ENCODE peak calls at places on chromosome 11, in six cellular contexts. One of them, this sample, is unnamed.
A peak's percentile ranks its signal among the peaks of the same experiment; 100 is the strongest.

GRCh38 chr11:36237341-36237740 is 51.9 kb downstream of the COMMD9 start:
- DNase-seq in tibial nerve: no peak
- DNase-seq in GM23338: no peak
- DNase-seq in AG04450: no peak
- DNase-seq in cardiac muscle cell: no peak
- DNase-seq in choroid plexus epithelial cell: no peak
- DNase-seq in this sample: no peak

GRCh38 chr11:111422494-111423249 is 43.6 kb upstream of the POU2AF1 start:
- DNase-seq in tibial nerve: peak; percentile 52
- DNase-seq in GM23338: peak; percentile 90
- DNase-seq in AG04450: no peak
- DNase-seq in cardiac muscle cell: peak; percentile 54
- DNase-seq in choroid plexus epithelial cell: peak; percentile 56
- DNase-seq in this sample: peak; percentile 36

GRCh38 chr11:3949132-3949531 is 93.7 kb downstream of the STIM1 start:
- DNase-seq in tibial nerve: no peak
- DNase-seq in GM23338: no peak
- DNase-seq in AG04450: no peak
- DNase-seq in cardiac muscle cell: no peak
- DNase-seq in choroid plexus epithelial cell: no peak
- DNase-seq in this sample: no peak

GRCh38 chr11:88478136-88478785 is 140.7 kb upstream of the CTSC start:
- DNase-seq in tibial nerve: no peak
- DNase-seq in GM23338: no peak
- DNase-seq in AG04450: no peak
- DNase-seq in cardiac muscle cell: no peak
- DNase-seq in choroid plexus epithelial cell: no peak
- DNase-seq in this sample: no peak

GRCh38 chr11:124863137-124863825 is 2.0 kb upstream of the ROBO3 start:
- DNase-seq in tibial nerve: peak; percentile 37
- DNase-seq in GM23338: peak; percentile 72
- DNase-seq in AG04450: no peak
- DNase-seq in cardiac muscle cell: peak; percentile 55
- DNase-seq in choroid plexus epithelial cell: peak; percentile 40
- DNase-seq in this sample: peak; percentile 28

GRCh38 chr11:75563978-75564552 is 2.0 kb downstream of the SERPINH1 start:
- DNase-seq in tibial nerve: peak; percentile 39
- DNase-seq in GM23338: peak; percentile 91
- DNase-seq in AG04450: peak; percentile 74
- DNase-seq in cardiac muscle cell: peak; percentile 91
- DNase-seq in choroid plexus epithelial cell: peak; percentile 93
- DNase-seq in this sample: no peak

GRCh38 chr11:42576318-42576717 is 735.5 kb upstream of the API5 start:
- DNase-seq in tibial nerve: no peak
- DNase-seq in GM23338: no peak
- DNase-seq in AG04450: no peak
- DNase-seq in cardiac muscle cell: no peak
- DNase-seq in choroid plexus epithelial cell: no peak
- DNase-seq in this sample: peak; percentile 23

GRCh38 chr11:71505001-71505400 is 22.1 kb upstream of the KRTAP5-7 start:
- DNase-seq in tibial nerve: no peak
- DNase-seq in GM23338: no peak
- DNase-seq in AG04450: no peak
- DNase-seq in cardiac muscle cell: no peak
- DNase-seq in choroid plexus epithelial cell: no peak
- DNase-seq in this sample: no peak

GRCh38 chr11:130612291-130612802 is 163.9 kb downstream of the ADAMTS15 start:
- DNase-seq in tibial nerve: no peak
- DNase-seq in GM23338: no peak
- DNase-seq in AG04450: no peak
- DNase-seq in cardiac muscle cell: peak; percentile 68
- DNase-seq in choroid plexus epithelial cell: peak; percentile 80
- DNase-seq in this sample: peak; percentile 52

GRCh38 chr11:79332017-79332416 is 108.8 kb downstream of the TENM4 start:
- DNase-seq in tibial nerve: no peak
- DNase-seq in GM23338: no peak
- DNase-seq in AG04450: no peak
- DNase-seq in cardiac muscle cell: peak; percentile 35
- DNase-seq in choroid plexus epithelial cell: no peak
- DNase-seq in this sample: no peak

GRCh38 chr11:31720666-31721199 is 90.4 kb downstream of the PAX6 start:
- DNase-seq in tibial nerve: no peak
- DNase-seq in GM23338: no peak
- DNase-seq in AG04450: no peak
- DNase-seq in cardiac muscle cell: no peak
- DNase-seq in choroid plexus epithelial cell: no peak
- DNase-seq in this sample: no peak

GRCh38 chr11:34343153-34343552 is 14.7 kb downstream of the ABTB2 start:
- DNase-seq in tibial nerve: no peak
- DNase-seq in GM23338: no peak
- DNase-seq in AG04450: no peak
- DNase-seq in cardiac muscle cell: peak; percentile 88
- DNase-seq in choroid plexus epithelial cell: peak; percentile 92
- DNase-seq in this sample: peak; percentile 54

GRCh38 chr11:125380756-125381445 is 115.2 kb downstream of the FEZ1 start:
- DNase-seq in tibial nerve: no peak
- DNase-seq in GM23338: no peak
- DNase-seq in AG04450: no peak
- DNase-seq in cardiac muscle cell: no peak
- DNase-seq in choroid plexus epithelial cell: no peak
- DNase-seq in this sample: no peak

GRCh38 chr11:2092956-2093412 is 46.2 kb downstream of the IGF2 start:
- DNase-seq in tibial nerve: peak; percentile 25
- DNase-seq in GM23338: no peak
- DNase-seq in AG04450: no peak
- DNase-seq in cardiac muscle cell: peak; percentile 61
- DNase-seq in choroid plexus epithelial cell: peak; percentile 59
- DNase-seq in this sample: peak; percentile 90

GRCh38 chr11:12402691-12403120 is 25.3 kb downstream of the PARVA start:
- DNase-seq in tibial nerve: no peak
- DNase-seq in GM23338: no peak
- DNase-seq in AG04450: no peak
- DNase-seq in cardiac muscle cell: peak; percentile 76
- DNase-seq in choroid plexus epithelial cell: peak; percentile 44
- DNase-seq in this sample: peak; percentile 25

GRCh38 chr11:130178992-130179391 is 19.4 kb downstream of the ST14 start:
- DNase-seq in tibial nerve: no peak
- DNase-seq in GM23338: no peak
- DNase-seq in AG04450: no peak
- DNase-seq in cardiac muscle cell: no peak
- DNase-seq in choroid plexus epithelial cell: no peak
- DNase-seq in this sample: peak; percentile 50

GRCh38 chr11:121389651-121390050 is 62.5 kb upstream of the SORL1 start:
- DNase-seq in tibial nerve: no peak
- DNase-seq in GM23338: peak; percentile 55
- DNase-seq in AG04450: no peak
- DNase-seq in cardiac muscle cell: peak; percentile 13
- DNase-seq in choroid plexus epithelial cell: peak; percentile 5
- DNase-seq in this sample: peak; percentile 24
- H3K4me3 ChIP-seq in tibial nerve: no peak overlapping the region
- H3K4me3 ChIP-seq in GM23338: peak overlapping the region; percentile 17
- H3K4me3 ChIP-seq in AG04450: no peak overlapping the region
- H3K4me3 ChIP-seq in cardiac muscle cell: no peak overlapping the region
- H3K4me3 ChIP-seq in choroid plexus epithelial cell: no peak overlapping the region
- H3K4me3 ChIP-seq in this sample: no peak overlapping the region

GRCh38 chr11:95089620-95090542 is at the start of gene ENDOD1:
- DNase-seq in tibial nerve: peak; percentile 63
- DNase-seq in GM23338: peak; percentile 90
- DNase-seq in AG04450: no peak
- DNase-seq in cardiac muscle cell: peak; percentile 90
- DNase-seq in choroid plexus epithelial cell: peak; percentile 86
- DNase-seq in this sample: peak; percentile 90
- TF ChIP-seq CTCF in tibial nerve: peak; percentile 27
- TF ChIP-seq CTCF in GM23338: no peak
- TF ChIP-seq CTCF in AG04450: peak; percentile 9
- TF ChIP-seq CTCF in cardiac muscle cell: peak; percentile 10
- TF ChIP-seq CTCF in choroid plexus epithelial cell: peak; percentile 36
- TF ChIP-seq CTCF in this sample: no peak

GRCh38 chr11:116192509-116193206 is 580.1 kb downstream of the BUD13 start:
- DNase-seq in tibial nerve: no peak
- DNase-seq in GM23338: peak; percentile 40
- DNase-seq in AG04450: no peak
- DNase-seq in cardiac muscle cell: no peak
- DNase-seq in choroid plexus epithelial cell: no peak
- DNase-seq in this sample: no peak
- H3K4me3 ChIP-seq in tibial nerve: peak overlapping the region; percentile 13
- H3K4me3 ChIP-seq in GM23338: peak overlapping the region; percentile 45
- H3K4me3 ChIP-seq in AG04450: peak overlapping the region; percentile 61
- H3K4me3 ChIP-seq in cardiac muscle cell: peak overlapping the region; percentile 14
- H3K4me3 ChIP-seq in choroid plexus epithelial cell: no peak overlapping the region
- H3K4me3 ChIP-seq in this sample: no peak overlapping the region

DNA sequence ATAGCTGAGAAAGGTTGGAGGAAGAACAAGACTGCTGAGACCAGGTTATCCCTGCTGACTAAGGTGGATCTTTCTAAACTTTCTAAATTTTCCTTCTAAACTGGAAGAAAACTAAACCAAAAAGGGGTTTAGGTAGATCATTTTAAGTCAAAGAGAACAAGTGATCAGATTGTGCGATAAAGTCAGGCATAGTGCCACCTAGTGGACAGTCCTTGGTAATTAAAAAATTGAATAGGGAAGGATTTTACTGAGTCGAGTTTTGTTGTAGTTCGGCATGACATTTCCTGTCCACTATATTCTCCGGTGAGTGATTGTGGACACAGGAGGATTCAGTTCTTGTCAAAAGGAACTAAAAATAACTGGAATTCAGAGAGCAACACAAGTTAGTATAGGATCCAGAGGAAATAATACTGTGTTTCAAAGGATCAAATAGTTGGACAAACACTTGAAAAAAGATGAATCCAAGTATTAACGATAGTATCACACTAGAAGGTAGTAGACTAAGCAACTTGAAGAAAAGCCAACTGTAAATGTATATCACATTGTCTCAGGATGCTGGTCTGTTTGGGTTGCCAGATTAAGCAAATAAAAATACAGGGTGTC is 1236.4 kb downstream of the FAM181B start:
- DNase-seq in tibial nerve: peak; percentile 27
- DNase-seq in GM23338: peak; percentile 76
- DNase-seq in AG04450: peak; percentile 1
- DNase-seq in cardiac muscle cell: peak; percentile 27
- DNase-seq in choroid plexus epithelial cell: peak; percentile 60
- DNase-seq in this sample: peak; percentile 50
- TF ChIP-seq CTCF in tibial nerve: peak; percentile 26
- TF ChIP-seq CTCF in GM23338: peak; percentile 77
- TF ChIP-seq CTCF in AG04450: peak; percentile 65
- TF ChIP-seq CTCF in cardiac muscle cell: peak; percentile 47
- TF ChIP-seq CTCF in choroid plexus epithelial cell: peak; percentile 58
- TF ChIP-seq CTCF in this sample: peak; percentile 67